ENCODE peak calls at places on chromosomes 1 and 21, in ten cellular contexts. I, G, D, S, J, E, F, X, M and N are unnamed samples.
A peak's percentile ranks its signal among the peaks of the same experiment; 100 is the strongest.

GRCh38 chr1:206723500-206724472 is 39.1 kb downstream of the MAPKAPK2 start:
- DNase-seq in J (peak; percentile 81), G (no peak), F (no peak), X (no peak), E (no peak), M (peak; percentile 67), I (peak; percentile 56), S (peak; percentile 93), D (no peak), N (no peak)

GRCh38 chr1:154406572-154406879 is 1.4 kb downstream of the IL6R start:
- DNase-seq in D (no peak), X (no peak), F (no peak), J (no peak), M (no peak), E (no peak), G (no peak), I (no peak), S (no peak), N (no peak)

GRCh38 chr1:162632234-162632666 is at the start of gene DDR2:
- DNase-seq in S (peak; percentile 91), E (no peak), I (peak; percentile 41), D (no peak), M (no peak), J (peak; percentile 89), F (peak; percentile 88), X (peak; percentile 75), G (peak; percentile 81), N (no peak)

GRCh38 chr1:182080955-182081582 is 19.6 kb upstream of the ZNF648 start:
- DNase-seq in F (no peak), D (no peak), E (no peak), I (no peak), J (no peak), X (no peak), M (no peak), S (peak; percentile 26), G (peak; percentile 28), N (peak; percentile 24)

GRCh38 chr1:167934407-167935251 is 1.9 kb upstream of the DCAF6 start:
- DNase-seq in J (no peak), D (no peak), S (peak; percentile 51), F (no peak), X (no peak), E (no peak), G (peak; percentile 4), I (no peak), M (no peak), N (no peak)

GRCh38 chr1:76059461-76059860 is 15.1 kb upstream of the ST6GALNAC3 start:
- DNase-seq in F (no peak), J (no peak), X (no peak), M (no peak), E (no peak), D (no peak), G (no peak), I (no peak), S (no peak), N (no peak)

GRCh38 chr1:26597629-26598039 is 68.1 kb downstream of the RPS6KA1 start:
- DNase-seq in F (no peak), M (no peak), J (no peak), X (no peak), I (no peak), S (peak; percentile 48), G (peak; percentile 72), D (no peak), E (no peak), N (peak; percentile 10)

GRCh38 chr1:22654692-22655091 is 1.7 kb downstream of the C1QB start:
- DNase-seq in G (no peak), D (no peak), X (no peak), I (no peak), F (no peak), J (no peak), M (no peak), S (no peak), E (no peak), N (no peak)

GRCh38 chr21:31514598-31514997 is 144.9 kb upstream of the SOD1 start:
- DNase-seq in F (no peak), I (no peak), G (no peak), S (peak; percentile 26), D (no peak), X (peak; percentile 35), E (no peak), M (peak; percentile 49), J (no peak), N (peak; percentile 29)

GRCh38 chr1:223017291-223017690 is 125.8 kb downstream of the TLR5 start:
- DNase-seq in D (no peak), S (no peak), F (no peak), X (no peak), I (peak; percentile 33), G (peak; percentile 16), M (no peak), J (no peak), E (no peak), N (no peak)

GRCh38 chr1:81513796-81514354 is 286.9 kb upstream of the ADGRL2 start:
- DNase-seq in D (no peak), X (no peak), G (no peak), J (no peak), M (no peak), I (no peak), E (no peak), S (peak; percentile 36), F (no peak), N (no peak)

GRCh38 chr1:156927215-156928042 is 7.0 kb downstream of the LRRC71 start:
- DNase-seq in M (peak; percentile 59), E (peak; percentile 70), I (peak; percentile 76), S (peak; percentile 66), X (peak; percentile 38), G (peak; percentile 79), F (peak; percentile 81), D (no peak), J (peak; percentile 75), N (peak; percentile 38)

GRCh38 chr21:42162831-42163510 is 56.0 kb upstream of the ABCG1 start:
- DNase-seq in X (no peak), S (no peak), E (no peak), J (no peak), D (no peak), I (no peak), F (peak; percentile 41), M (no peak), G (no peak), N (no peak)

GRCh38 chr1:160797861-160798273 is 1.9 kb downstream of the LY9 start:
- DNase-seq in F (no peak), S (no peak), M (no peak), D (no peak), I (no peak), E (peak; percentile 78), G (no peak), X (no peak), J (no peak), N (no peak)

GRCh38 chr1:233912447-233912846 is 8.0 kb downstream of the SLC35F3 start:
- DNase-seq in D (no peak), G (no peak), J (no peak), S (no peak), I (no peak), X (no peak), F (no peak), M (no peak), E (no peak), N (no peak)

GRCh38 chr21:28928578-28929124 is 64.0 kb downstream of the LTN1 start:
- DNase-seq in F (no peak), J (no peak), E (no peak), X (no peak), G (no peak), S (no peak), D (no peak), I (no peak), M (no peak), N (no peak)

GRCh38 chr1:169853335-169853734 is 40.4 kb downstream of the SCYL3 start:
- DNase-seq in J (no peak), D (no peak), E (no peak), S (no peak), F (no peak), M (no peak), X (no peak), G (no peak), I (no peak), N (no peak)

GRCh38 chr1:4171480-4172450 is 271.7 kb upstream of the C1orf174 start:
- DNase-seq in M (no peak), G (no peak), S (no peak), I (no peak), D (no peak), J (peak; percentile 44), X (no peak), E (no peak), F (no peak), N (no peak)

GRCh38 chr1:4172659-4173599 is 272.9 kb upstream of the C1orf174 start:
- DNase-seq in E (no peak), D (no peak), X (no peak), I (no peak), G (no peak), M (no peak), F (no peak), J (peak; percentile 35), S (no peak), N (no peak)

GRCh38 chr1:4170953-4171352 is 270.9 kb upstream of the C1orf174 start:
- DNase-seq in J (peak; percentile 25), I (no peak), D (no peak), M (no peak), F (no peak), X (no peak), S (no peak), G (no peak), E (no peak), N (no peak)

GRCh38 chr1:4169991-4170390 is 269.9 kb upstream of the C1orf174 start:
- DNase-seq in J (peak; percentile 54), G (no peak), D (no peak), M (no peak), X (no peak), F (no peak), E (no peak), I (no peak), S (no peak), N (no peak)

GRCh38 chr1:4170548-4170947 is 270.5 kb upstream of the C1orf174 start:
- DNase-seq in G (no peak), M (no peak), X (no peak), I (no peak), F (no peak), S (no peak), D (no peak), E (no peak), J (peak; percentile 27), N (no peak)
- H3K9me3 ChIP-seq in G (peaks cover 4% of the 10 kb centered on the region), M (no peaks in the 10 kb centered on the region), X (no peaks in the 10 kb centered on the region), I (no peaks in the 10 kb centered on the region), F (peaks cover 12% of the 10 kb centered on the region), S (no peaks in the 10 kb centered on the region), D (no peaks in the 10 kb centered on the region), E (no peaks in the 10 kb centered on the region), J (no peaks in the 10 kb centered on the region), N (no peaks in the 10 kb centered on the region)

GRCh38 chr1:152515454-152515823 is 1.2 kb downstream of the CRCT1 start:
- DNase-seq in S (peak; percentile 41), I (no peak), J (no peak), D (no peak), E (no peak), X (no peak), F (no peak), G (no peak), M (no peak), N (no peak)
- H3K9me3 ChIP-seq in S (no peaks in the 10 kb centered on the region), I (no peaks in the 10 kb centered on the region), J (no peaks in the 10 kb centered on the region), D (no peaks in the 10 kb centered on the region), E (no peaks in the 10 kb centered on the region), X (no peaks in the 10 kb centered on the region), F (no peaks in the 10 kb centered on the region), G (no peaks in the 10 kb centered on the region), M (no peaks in the 10 kb centered on the region), N (no peaks in the 10 kb centered on the region)

GRCh38 chr1:152511596-152511995 is 993 bp downstream of the LCE5A start:
- DNase-seq in I (no peak), J (no peak), G (no peak), S (no peak), M (no peak), E (no peak), F (no peak), X (no peak), D (no peak), N (no peak)
- H3K9me3 ChIP-seq in I (no peaks in the 10 kb centered on the region), J (no peaks in the 10 kb centered on the region), G (no peaks in the 10 kb centered on the region), S (no peaks in the 10 kb centered on the region), M (no peaks in the 10 kb centered on the region), E (no peaks in the 10 kb centered on the region), F (no peaks in the 10 kb centered on the region), X (no peaks in the 10 kb centered on the region), D (no peaks in the 10 kb centered on the region), N (no peaks in the 10 kb centered on the region)

GRCh38 chr1:80472145-80472544 is 1328.6 kb upstream of the ADGRL2 start:
- DNase-seq in S (no peak), X (no peak), J (no peak), D (no peak), G (no peak), E (no peak), I (no peak), M (no peak), F (no peak), N (no peak)
- H3K9me3 ChIP-seq in S (no peaks in the 10 kb centered on the region), X (no peaks in the 10 kb centered on the region), J (no peaks in the 10 kb centered on the region), D (no peaks in the 10 kb centered on the region), G (no peaks in the 10 kb centered on the region), E (no peaks in the 10 kb centered on the region), I (no peaks in the 10 kb centered on the region), M (no peaks in the 10 kb centered on the region), F (peaks cover 3% of the 10 kb centered on the region), N (no peaks in the 10 kb centered on the region)